ENCODE peak calls at places on chromosomes 13 and 19, in seven cellular contexts. L, U, I, X, B, K and F are unnamed samples. For H3K36me3, the result is how much of the 10 kb centered on the place peaks cover.

GRCh38 chr13:94210826-94211225 is 268.7 kb downstream of the DCT start:
- DNase-seq in L (no peak), U (no peak), I (no peak), X (no peak), B (no peak), K (peak), F (no peak)

GRCh38 chr13:26872444-26873173 is 112.0 kb upstream of the GPR12 start:
- DNase-seq in L (no peak), U (peak), I (no peak), X (no peak), B (peak), K (peak), F (peak)

GRCh38 chr19:7773841-7774240 is 10.8 kb downstream of the CLEC4M start:
- DNase-seq in L (no peak), U (no peak), I (no peak), X (no peak), B (no peak), K (no peak), F (no peak)

GRCh38 chr13:42553098-42554046 is 20.6 kb upstream of the TNFSF11 start:
- DNase-seq in L (no peak), U (peak), I (no peak), X (no peak), B (no peak), K (peak), F (no peak)

GRCh38 chr19:40231544-40232424 is 5.3 kb upstream of the CCNP start:
- DNase-seq in L (no peak), U (peak), I (no peak), X (no peak), B (no peak), K (peak), F (no peak)

GRCh38 chr19:41193420-41194156 is 569 bp downstream of the CYP2S1 start:
- DNase-seq in L (no peak), U (no peak), I (no peak), X (no peak), B (no peak), K (no peak), F (no peak)

GRCh38 chr13:91398413-91399188 is at the start of gene GPC5:
- DNase-seq in L (no peak), U (peak), I (peak), X (peak), B (peak), K (peak), F (peak)

GRCh38 chr19:1851581-1852293 is 3.5 kb upstream of the REXO1 start:
- DNase-seq in L (no peak), U (no peak), I (no peak), X (no peak), B (no peak), K (no peak), F (peak)

GRCh38 chr19:31329819-31330218 is 19.4 kb downstream of the TSHZ3 start:
- DNase-seq in L (no peak), U (no peak), I (no peak), X (no peak), B (no peak), K (no peak), F (no peak)

GRCh38 chr19:5086725-5087439 is 118.0 kb downstream of the KDM4B start:
- DNase-seq in L (no peak), U (no peak), I (no peak), X (no peak), B (peak), K (no peak), F (peak)

GRCh38 chr13:87274209-87274819 is 396.9 kb upstream of the SLITRK5 start:
- DNase-seq in L (no peak), U (peak), I (no peak), X (no peak), B (peak), K (peak), F (peak)

GRCh38 chr19:46076951-46077814 is 36.4 kb upstream of the IGFL4 start:
- DNase-seq in L (no peak), U (peak), I (no peak), X (peak), B (peak), K (peak), F (peak)

GRCh38 chr13:108033800-108034707 is 181.3 kb downstream of the LIG4 start:
- DNase-seq in L (no peak), U (no peak), I (no peak), X (no peak), B (no peak), K (no peak), F (no peak)

GRCh38 chr13:45276887-45277286 is 64.1 kb downstream of the TPT1 start:
- DNase-seq in L (no peak), U (no peak), I (no peak), X (no peak), B (no peak), K (no peak), F (no peak)

GRCh38 chr13:112574476-112575294 is 13.3 kb downstream of the TUBGCP3 start:
- DNase-seq in L (no peak), U (no peak), I (no peak), X (no peak), B (no peak), K (no peak), F (no peak)

GRCh38 chr13:32036131-32036695 is 4.6 kb downstream of the FRY start:
- DNase-seq in L (no peak), U (no peak), I (no peak), X (no peak), B (no peak), K (no peak), F (no peak)

GRCh38 chr19:46944123-46944718 is 75.4 kb upstream of the NPAS1 start:
- DNase-seq in L (no peak), U (no peak), I (no peak), X (no peak), B (no peak), K (no peak), F (no peak)

GRCh38 chr19:3265432-3265831 is 41.0 kb downstream of the CELF5 start:
- DNase-seq in L (no peak), U (no peak), I (no peak), X (no peak), B (no peak), K (no peak), F (no peak)

GRCh38 chr13:32917504-32917903 is 98.7 kb upstream of the KL start:
- DNase-seq in L (no peak), U (no peak), I (no peak), X (no peak), B (no peak), K (no peak), F (no peak)

GRCh38 chr19:18118420-18119242 is 21.1 kb downstream of the MAST3 start:
- DNase-seq in L (no peak), U (no peak), I (no peak), X (no peak), B (no peak), K (no peak), F (no peak)

GRCh38 chr19:47660435-47660832 is 51.5 kb downstream of the BICRA start:
- DNase-seq in L (no peak), U (peak), I (no peak), X (no peak), B (peak), K (no peak), F (no peak)

GRCh38 chr19:2722541-2723344 is 1.6 kb upstream of the DIRAS1 start:
- DNase-seq in L (peak), U (peak), I (peak), X (peak), B (no peak), K (peak), F (peak)

GRCh38 chr19:9610484-9611113 is 10.4 kb downstream of the ZNF561 start:
- DNase-seq in L (no peak), U (no peak), I (no peak), X (no peak), B (no peak), K (no peak), F (no peak)

GRCh38 chr19:34364462-34364829 is 550 bp upstream of the GPI start:
- DNase-seq in L (no peak), U (no peak), I (no peak), X (no peak), B (no peak), K (no peak), F (no peak)

GRCh38 chr19:35313614-35314013 is 15.4 kb upstream of the CD22 start:
- DNase-seq in L (no peak), U (no peak), I (no peak), X (no peak), B (no peak), K (no peak), F (no peak)

GRCh38 chr13:32024750-32025149 is 6.8 kb upstream of the FRY start:
- DNase-seq in L (no peak), U (no peak), I (no peak), X (no peak), B (no peak), K (no peak), F (no peak)

GRCh38 chr13:44432595-44432994 is 59.0 kb downstream of the SERP2 start:
- DNase-seq in L (no peak), U (no peak), I (no peak), X (no peak), B (no peak), K (no peak), F (no peak)

GRCh38 chr13:94232161-94232560 is 247.3 kb downstream of the DCT start:
- DNase-seq in L (no peak), U (no peak), I (peak), X (no peak), B (no peak), K (no peak), F (no peak)

GRCh38 chr13:66994097-66994496 is 236.0 kb downstream of the PCDH9 start:
- DNase-seq in L (no peak), U (peak), I (peak), X (peak), B (peak), K (peak), F (peak)

GRCh38 chr13:88085036-88085435 is 413.9 kb downstream of the SLITRK5 start:
- DNase-seq in L (no peak), U (no peak), I (no peak), X (no peak), B (no peak), K (no peak), F (no peak)

GRCh38 chr19:34985249-34986022 is 14.7 kb upstream of the GRAMD1A start:
- DNase-seq in L (no peak), U (no peak), I (no peak), X (no peak), B (peak), K (peak), F (peak)

GRCh38 chr13:88051746-88052482 is 380.7 kb downstream of the SLITRK5 start:
- DNase-seq in L (no peak), U (no peak), I (peak), X (peak), B (no peak), K (no peak), F (peak)

GRCh38 chr19:54324071-54324470 is 11.1 kb upstream of the LILRA5 start:
- DNase-seq in L (no peak), U (no peak), I (no peak), X (no peak), B (no peak), K (no peak), F (no peak)

GRCh38 chr13:39952244-39953233 is 297.1 kb downstream of the COG6 start:
- DNase-seq in L (peak), U (peak), I (no peak), X (no peak), B (no peak), K (peak), F (no peak)
- TF ChIP-seq CTCF in L (no peak), U (no peak), I (no peak), X (no peak), B (no peak), K (no peak), F (no peak)

GRCh38 chr19:19279062-19279612 is 6.0 kb upstream of the TM6SF2 start:
- DNase-seq in L (no peak), U (peak), I (no peak), X (no peak), B (no peak), K (no peak), F (no peak)
- H3K36me3 ChIP-seq in L (under half), U (under half), I (half or more), X (half or more), B (half or more), K (under half), F (under half)

DNA sequence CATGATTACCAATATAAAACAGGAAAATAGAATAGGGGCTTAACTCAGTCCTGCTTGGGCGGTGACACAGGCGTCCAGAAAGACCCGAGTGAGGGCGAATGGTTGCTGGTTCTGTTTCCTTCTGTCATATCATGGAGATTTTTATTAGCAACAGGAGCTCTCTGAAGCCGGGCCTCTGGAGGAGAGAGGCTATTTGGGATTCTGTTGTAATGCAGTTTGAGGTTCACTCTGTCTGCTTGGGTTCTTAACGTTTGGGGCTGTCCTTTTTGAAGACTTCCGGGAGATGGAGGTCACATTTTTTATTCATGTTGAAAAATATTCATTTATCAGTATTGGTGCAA is 115.7 kb upstream of the ZNF536 start:
- DNase-seq in L (no peak), U (no peak), I (no peak), X (no peak), B (no peak), K (no peak), F (peak)
- H3K4me3 ChIP-seq in L (no peak), U (no peak), I (no peak), X (no peak), B (no peak), K (no peak), F (peak)

GRCh38 chr13:113748101-113748861 is 10.7 kb upstream of the TMEM255B start:
- DNase-seq in L (no peak), U (no peak), I (no peak), X (no peak), B (peak), K (no peak), F (peak)
- TF ChIP-seq CTCF in L (no peak), U (no peak), I (no peak), X (no peak), B (peak), K (no peak), F (no peak)